ENCODE peak calls at places on chromosomes 13 and 19, in four cellular contexts. One of them, this sample, is unnamed.

GRCh38 chr19:54073829-54074228 is 7.3 kb downstream of the TARM1 start:
- DNase-seq in right atrium auricular region: no peak
- DNase-seq in CD4-positive, alpha-beta T cell: no peak
- DNase-seq in A549: no peak
- DNase-seq in this sample: no peak

GRCh38 chr19:12660980-12661379 is 5.6 kb downstream of the MAN2B1 start:
- DNase-seq in CD4-positive, alpha-beta T cell: no peak
- DNase-seq in A549: no peak
- DNase-seq in right atrium auricular region: no peak
- DNase-seq in this sample: no peak

GRCh38 chr13:109835321-109835720 is 48.9 kb upstream of the IRS2 start:
- DNase-seq in A549: no peak
- DNase-seq in CD4-positive, alpha-beta T cell: no peak
- DNase-seq in right atrium auricular region: no peak
- DNase-seq in this sample: no peak

GRCh38 chr13:109569938-109570711 is 216.3 kb downstream of the IRS2 start:
- DNase-seq in right atrium auricular region: no peak
- DNase-seq in CD4-positive, alpha-beta T cell: peak; percentile 17
- DNase-seq in A549: no peak
- DNase-seq in this sample: no peak

GRCh38 chr19:5083547-5083965 is 114.6 kb downstream of the KDM4B start:
- DNase-seq in CD4-positive, alpha-beta T cell: no peak
- DNase-seq in right atrium auricular region: peak; percentile 65
- DNase-seq in A549: no peak
- DNase-seq in this sample: no peak

GRCh38 chr13:29589234-29589633 is 6.3 kb downstream of the SLC7A1 start:
- DNase-seq in right atrium auricular region: no peak
- DNase-seq in A549: no peak
- DNase-seq in CD4-positive, alpha-beta T cell: no peak
- DNase-seq in this sample: no peak

GRCh38 chr13:76937416-76937815 is 10.9 kb upstream of the ACOD1 start:
- DNase-seq in A549: peak; percentile 35
- DNase-seq in right atrium auricular region: peak; percentile 60
- DNase-seq in CD4-positive, alpha-beta T cell: no peak
- DNase-seq in this sample: no peak

GRCh38 chr13:97537110-97537509 is 103.1 kb downstream of the RAP2A start:
- DNase-seq in A549: no peak
- DNase-seq in CD4-positive, alpha-beta T cell: no peak
- DNase-seq in right atrium auricular region: no peak
- DNase-seq in this sample: no peak

GRCh38 chr19:1102407-1103106 is 1.2 kb upstream of the GPX4 start:
- DNase-seq in A549: peak; percentile 94
- DNase-seq in CD4-positive, alpha-beta T cell: no peak
- DNase-seq in right atrium auricular region: peak; percentile 89
- DNase-seq in this sample: no peak

GRCh38 chr19:48405010-48405659 is 11.7 kb downstream of the GRIN2D start:
- DNase-seq in A549: no peak
- DNase-seq in right atrium auricular region: no peak
- DNase-seq in CD4-positive, alpha-beta T cell: no peak
- DNase-seq in this sample: no peak

GRCh38 chr13:36857273-36857672 is 38.3 kb downstream of the RFXAP start:
- DNase-seq in right atrium auricular region: no peak
- DNase-seq in A549: no peak
- DNase-seq in CD4-positive, alpha-beta T cell: no peak
- DNase-seq in this sample: no peak

GRCh38 chr19:12801466-12802266 is at the start of the genes PRDX2 and THSD8:
- DNase-seq in A549: no peak
- DNase-seq in right atrium auricular region: no peak
- DNase-seq in CD4-positive, alpha-beta T cell: peak; percentile 71
- DNase-seq in this sample: peak; percentile 91

GRCh38 chr13:52405767-52406494 is at the start of gene THSD1:
- DNase-seq in CD4-positive, alpha-beta T cell: no peak
- DNase-seq in A549: peak; percentile 54
- DNase-seq in right atrium auricular region: peak; percentile 71
- DNase-seq in this sample: no peak

GRCh38 chr19:23699521-23699860 is 12.5 kb upstream of the ZNF675 start:
- DNase-seq in right atrium auricular region: no peak
- DNase-seq in CD4-positive, alpha-beta T cell: no peak
- DNase-seq in A549: no peak
- DNase-seq in this sample: peak; percentile 54

GRCh38 chr13:33676700-33677048 is 141.3 kb upstream of the RFC3 start:
- DNase-seq in A549: peak; percentile 46
- DNase-seq in CD4-positive, alpha-beta T cell: no peak
- DNase-seq in right atrium auricular region: peak; percentile 71
- DNase-seq in this sample: no peak

DNA sequence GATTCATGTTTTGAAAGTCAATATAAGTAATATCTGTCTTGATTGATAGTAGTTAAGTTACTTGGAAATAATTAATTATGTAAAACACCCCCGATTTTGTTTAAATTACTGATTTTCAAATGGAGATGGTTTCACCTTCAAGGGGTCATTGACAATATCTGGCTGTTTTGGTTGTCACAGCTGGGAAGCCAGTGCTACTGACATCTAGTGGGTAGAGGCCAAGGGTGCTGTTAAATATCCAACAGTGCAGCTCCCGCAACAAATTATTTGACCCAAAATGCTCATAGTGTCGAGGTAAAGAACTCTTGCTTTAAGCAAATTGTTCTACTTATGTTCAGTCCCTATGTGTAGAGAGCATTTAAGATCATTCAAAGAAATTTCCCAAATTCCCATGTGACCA is 50.6 kb upstream of the PCDH20 start:
- DNase-seq in CD4-positive, alpha-beta T cell: no peak
- DNase-seq in A549: peak; percentile 2
- DNase-seq in right atrium auricular region: no peak
- DNase-seq in this sample: no peak
- TF ChIP-seq CTCF in CD4-positive, alpha-beta T cell: no peak
- TF ChIP-seq CTCF in A549: no peak
- TF ChIP-seq CTCF in right atrium auricular region: no peak
- TF ChIP-seq CTCF in this sample: no peak

GRCh38 chr13:43895940-43896339 is 16.2 kb downstream of the LACC1 start:
- DNase-seq in A549: no peak
- DNase-seq in right atrium auricular region: no peak
- DNase-seq in CD4-positive, alpha-beta T cell: no peak
- DNase-seq in this sample: no peak

DNA sequence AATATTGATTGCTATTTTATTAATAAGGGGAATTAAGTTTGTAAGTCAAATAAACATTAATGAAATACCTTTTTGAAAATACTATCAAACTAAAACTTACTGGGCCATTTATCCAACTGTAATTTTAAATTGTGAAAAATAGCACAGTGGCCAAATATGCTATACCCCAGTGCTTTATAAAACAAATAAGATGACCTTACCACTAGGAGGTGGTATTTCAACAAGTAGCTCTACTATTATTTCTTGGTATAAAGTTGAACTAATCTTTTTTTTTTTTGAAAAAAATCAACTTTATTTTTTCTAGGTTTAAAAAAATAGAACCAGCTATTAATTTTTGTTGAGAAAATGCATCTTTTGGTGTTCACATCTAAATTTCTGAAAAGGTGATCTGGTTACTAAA is 14.7 kb downstream of the LACC1 start:
- DNase-seq in CD4-positive, alpha-beta T cell: no peak
- DNase-seq in right atrium auricular region: no peak
- DNase-seq in A549: no peak
- DNase-seq in this sample: no peak
- TF ChIP-seq CTCF in CD4-positive, alpha-beta T cell: peak; percentile 14
- TF ChIP-seq CTCF in right atrium auricular region: no peak
- TF ChIP-seq CTCF in A549: peak; percentile 20
- TF ChIP-seq CTCF in this sample: peak; percentile 29

GRCh38 chr19:10935371-10936059 is 6.9 kb downstream of the TIMM29 start:
- DNase-seq in A549: no peak
- DNase-seq in right atrium auricular region: no peak
- DNase-seq in CD4-positive, alpha-beta T cell: no peak
- DNase-seq in this sample: no peak

DNA sequence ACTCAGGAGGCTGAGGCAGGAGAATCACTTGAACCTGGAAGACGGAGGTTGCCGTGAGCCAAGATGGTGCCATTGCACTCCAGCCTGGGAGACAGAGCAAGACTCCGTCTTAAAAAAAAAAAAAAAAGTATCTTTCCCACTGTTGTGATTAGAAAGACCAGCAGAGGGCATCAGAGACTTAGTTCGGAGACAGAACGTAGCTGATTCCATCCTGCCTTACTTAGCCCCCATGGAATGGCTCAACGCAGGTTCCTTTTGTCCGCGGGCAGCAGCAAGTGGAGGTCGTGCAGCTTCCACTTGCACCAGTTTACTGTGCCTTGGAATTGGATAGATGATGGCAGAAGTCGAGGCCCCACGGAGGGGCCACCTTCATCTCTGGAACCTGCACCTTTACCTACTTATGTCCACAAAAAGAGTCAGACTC is 8.1 kb downstream of the TIMM29 start:
- DNase-seq in right atrium auricular region: no peak
- DNase-seq in CD4-positive, alpha-beta T cell: no peak
- DNase-seq in A549: peak; percentile 75
- DNase-seq in this sample: no peak
- TF ChIP-seq CTCF in right atrium auricular region: peak; percentile 52
- TF ChIP-seq CTCF in CD4-positive, alpha-beta T cell: peak; percentile 66
- TF ChIP-seq CTCF in A549: peak; percentile 55
- TF ChIP-seq CTCF in this sample: peak; percentile 68

GRCh38 chr19:18941628-18942354 is 774 bp upstream of the HOMER3 start:
- DNase-seq in CD4-positive, alpha-beta T cell: no peak
- DNase-seq in right atrium auricular region: no peak
- DNase-seq in A549: no peak
- DNase-seq in this sample: no peak
- TF ChIP-seq CTCF in CD4-positive, alpha-beta T cell: no peak
- TF ChIP-seq CTCF in right atrium auricular region: no peak
- TF ChIP-seq CTCF in A549: no peak
- TF ChIP-seq CTCF in this sample: no peak

DNA sequence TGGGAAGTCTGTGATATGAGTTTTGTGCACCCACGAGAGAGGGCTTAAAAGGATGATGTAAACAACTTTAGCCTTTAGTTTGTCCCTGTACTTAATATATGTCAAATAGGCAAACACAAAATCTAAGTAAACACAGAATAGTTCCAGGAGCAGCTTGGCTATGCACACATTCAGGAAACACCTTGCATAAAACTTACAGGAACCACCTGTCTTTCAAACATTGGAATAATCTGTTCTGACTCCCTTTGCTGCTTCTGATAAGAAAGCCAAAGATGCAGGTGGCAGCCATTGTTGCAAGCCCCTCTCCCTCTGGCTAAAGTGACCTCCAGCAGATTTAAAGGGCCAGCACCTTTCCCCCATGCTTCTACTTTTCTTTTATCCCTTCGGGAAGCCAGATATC is 4.7 kb downstream of the EEF1AKMT1 start:
- DNase-seq in CD4-positive, alpha-beta T cell: no peak
- DNase-seq in A549: no peak
- DNase-seq in right atrium auricular region: no peak
- DNase-seq in this sample: no peak
- TF ChIP-seq CTCF in CD4-positive, alpha-beta T cell: no peak
- TF ChIP-seq CTCF in A549: no peak
- TF ChIP-seq CTCF in right atrium auricular region: no peak
- TF ChIP-seq CTCF in this sample: no peak

GRCh38 chr13:99378985-99379734 is 72.0 kb upstream of the GPR183 start:
- DNase-seq in CD4-positive, alpha-beta T cell: no peak
- DNase-seq in A549: no peak
- DNase-seq in right atrium auricular region: no peak
- DNase-seq in this sample: no peak
- TF ChIP-seq CTCF in CD4-positive, alpha-beta T cell: no peak
- TF ChIP-seq CTCF in A549: no peak
- TF ChIP-seq CTCF in right atrium auricular region: no peak
- TF ChIP-seq CTCF in this sample: no peak

GRCh38 chr13:41751734-41752445 is 209.0 kb downstream of the VWA8 start:
- DNase-seq in right atrium auricular region: no peak
- DNase-seq in A549: peak; percentile 10
- DNase-seq in CD4-positive, alpha-beta T cell: no peak
- DNase-seq in this sample: no peak
- TF ChIP-seq CTCF in right atrium auricular region: no peak
- TF ChIP-seq CTCF in A549: no peak
- TF ChIP-seq CTCF in CD4-positive, alpha-beta T cell: no peak
- TF ChIP-seq CTCF in this sample: no peak

GRCh38 chr19:39037194-39037593 is 4.8 kb upstream of the FBXO27 start:
- DNase-seq in right atrium auricular region: no peak
- DNase-seq in CD4-positive, alpha-beta T cell: no peak
- DNase-seq in A549: no peak
- DNase-seq in this sample: no peak

GRCh38 chr19:39032164-39032918 is at the start of gene FBXO27:
- DNase-seq in A549: peak; percentile 37
- DNase-seq in CD4-positive, alpha-beta T cell: no peak
- DNase-seq in right atrium auricular region: no peak
- DNase-seq in this sample: no peak

DNA sequence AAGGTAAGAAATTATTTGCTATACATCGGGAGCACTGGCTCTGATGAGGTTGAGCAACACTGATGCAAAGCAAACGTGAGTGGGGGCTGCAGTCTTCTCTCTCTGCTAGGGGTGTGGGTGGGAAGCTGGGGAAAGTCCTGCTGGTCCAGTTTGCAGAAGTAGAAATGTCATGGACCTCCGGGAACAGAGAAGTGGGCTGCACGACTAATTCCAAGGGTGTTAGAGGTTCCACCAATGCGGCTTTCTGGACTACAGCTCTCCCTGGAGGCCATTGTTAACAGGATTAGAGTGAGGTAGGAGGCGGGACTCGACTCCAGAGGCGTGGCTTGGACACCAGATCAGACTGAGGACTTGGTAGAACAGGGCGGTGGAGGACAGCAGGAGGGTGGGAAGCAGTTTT is 5.7 kb upstream of the FBXO27 start:
- DNase-seq in CD4-positive, alpha-beta T cell: no peak
- DNase-seq in A549: peak; percentile 82
- DNase-seq in right atrium auricular region: no peak
- DNase-seq in this sample: no peak
- TF ChIP-seq CTCF in CD4-positive, alpha-beta T cell: no peak
- TF ChIP-seq CTCF in A549: peak; percentile 48
- TF ChIP-seq CTCF in right atrium auricular region: no peak
- TF ChIP-seq CTCF in this sample: peak; percentile 26

GRCh38 chr19:7535035-7535992 is at the start of gene PNPLA6:
- DNase-seq in right atrium auricular region: peak; percentile 94
- DNase-seq in CD4-positive, alpha-beta T cell: peak; percentile 85
- DNase-seq in A549: peak; percentile 92
- DNase-seq in this sample: peak; percentile 98
- TF ChIP-seq CTCF in right atrium auricular region: no peak
- TF ChIP-seq CTCF in CD4-positive, alpha-beta T cell: no peak
- TF ChIP-seq CTCF in A549: no peak
- TF ChIP-seq CTCF in this sample: no peak